ENCODE peak calls at places on chromosome 3, in seven cellular contexts. U is D341Med; V is stimulated activated CD8-positive, alpha-beta memory T cell treated with anti-CD3 and anti-CD28 coated beads, Interleukin-4, amount 100 ng/mL, for 48 hours; L is GM12891; W is activated naive CD8-positive, alpha-beta T cell treated with anti-CD3 and anti-CD28 coated beads, Interleukin-2, amount 50 U/mL, for 16 hours; B is Panc1; R is GM10248. I is an unnamed sample.

GRCh38 chr3:50972029-50972428 is 297.3 kb downstream of the DOCK3 start:
- DNase-seq in U (peak), V (no peak), L (no peak), W (no peak), B (no peak), R (no peak), I (no peak)

GRCh38 chr3:46238386-46238785 is 3.9 kb upstream of the CCR3 start:
- DNase-seq in U (no peak), V (no peak), L (no peak), W (no peak), B (no peak), R (no peak), I (no peak)

GRCh38 chr3:118991775-118992174 is 42.9 kb downstream of the IGSF11 start:
- DNase-seq in U (no peak), V (no peak), L (no peak), W (no peak), B (no peak), R (no peak), I (no peak)

GRCh38 chr3:38163117-38163870 is 2.0 kb upstream of the OXSR1 start:
- DNase-seq in U (peak), V (no peak), L (no peak), W (no peak), B (no peak), R (no peak), I (no peak)

GRCh38 chr3:127159547-127159946 is 33.4 kb upstream of the PRR23E start:
- DNase-seq in U (no peak), V (no peak), L (no peak), W (no peak), B (no peak), R (no peak), I (no peak)

GRCh38 chr3:115139072-115139471 is 8.0 kb downstream of the ZBTB20 start:
- DNase-seq in U (no peak), V (no peak), L (no peak), W (no peak), B (no peak), R (no peak), I (no peak)

GRCh38 chr3:130465486-130465885 is 51.5 kb upstream of the COL6A6 start:
- DNase-seq in U (no peak), V (no peak), L (no peak), W (no peak), B (no peak), R (no peak), I (no peak)

GRCh38 chr3:150370129-150370602 is 37.9 kb upstream of the TSC22D2 start:
- DNase-seq in U (no peak), V (no peak), L (no peak), W (no peak), B (peak), R (no peak), I (no peak)

GRCh38 chr3:193859195-193859594 is 266.2 kb downstream of the OPA1 start:
- DNase-seq in U (no peak), V (no peak), L (no peak), W (no peak), B (no peak), R (no peak), I (no peak)

GRCh38 chr3:117398166-117398954 is 688.8 kb downstream of the TUSC7 start:
- DNase-seq in U (no peak), V (no peak), L (no peak), W (no peak), B (no peak), R (no peak), I (no peak)

GRCh38 chr3:101850327-101851048 is 1.2 kb downstream of the NFKBIZ start:
- DNase-seq in U (no peak), V (peak), L (no peak), W (no peak), B (no peak), R (no peak), I (no peak)

GRCh38 chr3:176352716-176353334 is 844.5 kb downstream of the TBL1XR1 start:
- DNase-seq in U (no peak), V (no peak), L (no peak), W (no peak), B (no peak), R (no peak), I (no peak)

GRCh38 chr3:186241910-186242821 is 119.9 kb downstream of the DGKG start:
- DNase-seq in U (no peak), V (peak), L (peak), W (peak), B (no peak), R (peak), I (no peak)

GRCh38 chr3:195023989-195024388 is 247.0 kb downstream of the XXYLT1 start:
- DNase-seq in U (no peak), V (no peak), L (no peak), W (no peak), B (no peak), R (no peak), I (no peak)

GRCh38 chr3:188310270-188310710 is 156.3 kb downstream of the LPP start:
- DNase-seq in U (no peak), V (no peak), L (no peak), W (no peak), B (no peak), R (no peak), I (no peak)

GRCh38 chr3:117622130-117622841 is 912.7 kb downstream of the TUSC7 start:
- DNase-seq in U (no peak), V (no peak), L (no peak), W (no peak), B (no peak), R (no peak), I (no peak)

GRCh38 chr3:187957209-187957981 is 196.6 kb upstream of the LPP start:
- DNase-seq in U (no peak), V (no peak), L (no peak), W (no peak), B (no peak), R (no peak), I (no peak)

GRCh38 chr3:139830817-139831216 is 104.2 kb upstream of the CLSTN2 start:
- DNase-seq in U (no peak), V (no peak), L (no peak), W (no peak), B (no peak), R (no peak), I (no peak)

GRCh38 chr3:56878046-56878445 is 76.3 kb upstream of the ARHGEF3 start:
- DNase-seq in U (no peak), V (peak), L (no peak), W (peak), B (no peak), R (peak), I (peak)

GRCh38 chr3:168533600-168533999 is 437.9 kb upstream of the GOLIM4 start:
- DNase-seq in U (no peak), V (no peak), L (no peak), W (no peak), B (no peak), R (no peak), I (no peak)

GRCh38 chr3:16311960-16312451 is 47.0 kb downstream of the OXNAD1 start:
- DNase-seq in U (no peak), V (peak), L (no peak), W (no peak), B (no peak), R (no peak), I (no peak)

GRCh38 chr3:17466028-17466427 is 276.4 kb downstream of the TBC1D5 start:
- DNase-seq in U (no peak), V (no peak), L (no peak), W (no peak), B (no peak), R (no peak), I (no peak)

GRCh38 chr3:49469037-49469875 is 811 bp upstream of the DAG1 start:
- DNase-seq in U (peak), V (peak), L (no peak), W (no peak), B (no peak), R (peak), I (no peak)

GRCh38 chr3:197499427-197499826 is 56.3 kb downstream of the BDH1 start:
- DNase-seq in U (no peak), V (no peak), L (no peak), W (no peak), B (no peak), R (no peak), I (no peak)

GRCh38 chr3:42102569-42102968 is 11.4 kb downstream of the TRAK1 start:
- DNase-seq in U (no peak), V (no peak), L (no peak), W (no peak), B (no peak), R (no peak), I (no peak)

GRCh38 chr3:190566043-190566933 is 52.4 kb downstream of the IL1RAP start:
- DNase-seq in U (peak), V (peak), L (no peak), W (peak), B (peak), R (no peak), I (peak)

GRCh38 chr3:69276884-69277283 is 109.0 kb downstream of the FRMD4B start:
- DNase-seq in U (no peak), V (no peak), L (no peak), W (no peak), B (no peak), R (no peak), I (no peak)

GRCh38 chr3:102200126-102200525 is 234.7 kb upstream of the ZPLD1 start:
- DNase-seq in U (no peak), V (no peak), L (no peak), W (no peak), B (no peak), R (no peak), I (no peak)

GRCh38 chr3:10599444-10599843 is 94.1 kb upstream of the ATP2B2 start:
- DNase-seq in U (no peak), V (no peak), L (no peak), W (no peak), B (no peak), R (no peak), I (no peak)

GRCh38 chr3:188211476-188211875 is 57.5 kb downstream of the LPP start:
- DNase-seq in U (no peak), V (no peak), L (no peak), W (no peak), B (no peak), R (no peak), I (no peak)

GRCh38 chr3:160801386-160802118 is 45.5 kb downstream of the PPM1L start:
- DNase-seq in U (no peak), V (peak), L (no peak), W (no peak), B (no peak), R (peak), I (no peak)